ENCODE peak calls at places on chromosomes 16 and 17, in six cellular contexts. One of them, this sample, is unnamed.

GRCh38 chr17:5508855-5509254 is 22.5 kb downstream of the MIS12 start:
- DNase-seq in cardiac fibroblast: peak; percentile 87
- DNase-seq in upper lobe of right lung: no peak
- DNase-seq in uterus: no peak
- DNase-seq in left ventricle myocardium inferior: no peak
- DNase-seq in AG04449: no peak
- DNase-seq in this sample: peak; percentile 39

GRCh38 chr17:8905256-8905778 is 37.8 kb upstream of the PIK3R6 start:
- DNase-seq in upper lobe of right lung: no peak
- DNase-seq in cardiac fibroblast: no peak
- DNase-seq in left ventricle myocardium inferior: no peak
- DNase-seq in uterus: no peak
- DNase-seq in AG04449: no peak
- DNase-seq in this sample: no peak

GRCh38 chr16:88691924-88692560 is 5.7 kb upstream of the SNAI3 start:
- DNase-seq in left ventricle myocardium inferior: no peak
- DNase-seq in upper lobe of right lung: peak; percentile 91
- DNase-seq in AG04449: no peak
- DNase-seq in uterus: no peak
- DNase-seq in cardiac fibroblast: no peak
- DNase-seq in this sample: no peak

GRCh38 chr16:88379694-88380040 is 3.1 kb upstream of the ZNF469 start:
- DNase-seq in cardiac fibroblast: no peak
- DNase-seq in upper lobe of right lung: peak; percentile 42
- DNase-seq in uterus: no peak
- DNase-seq in left ventricle myocardium inferior: peak; percentile 4
- DNase-seq in AG04449: no peak
- DNase-seq in this sample: no peak

GRCh38 chr17:60851181-60851580 is 173.5 kb downstream of the BCAS3 start:
- DNase-seq in upper lobe of right lung: no peak
- DNase-seq in cardiac fibroblast: no peak
- DNase-seq in uterus: no peak
- DNase-seq in left ventricle myocardium inferior: no peak
- DNase-seq in AG04449: no peak
- DNase-seq in this sample: no peak

GRCh38 chr17:79937435-79937870 is 98.2 kb upstream of the CBX4 start:
- DNase-seq in cardiac fibroblast: no peak
- DNase-seq in left ventricle myocardium inferior: no peak
- DNase-seq in uterus: no peak
- DNase-seq in upper lobe of right lung: no peak
- DNase-seq in AG04449: no peak
- DNase-seq in this sample: no peak

GRCh38 chr17:81701288-81702071 is 1.7 kb upstream of the MRPL12 start:
- DNase-seq in uterus: no peak
- DNase-seq in left ventricle myocardium inferior: no peak
- DNase-seq in upper lobe of right lung: no peak
- DNase-seq in AG04449: no peak
- DNase-seq in cardiac fibroblast: no peak
- DNase-seq in this sample: peak; percentile 50

GRCh38 chr17:661509-661908 is 53.1 kb downstream of the VPS53 start:
- DNase-seq in cardiac fibroblast: no peak
- DNase-seq in upper lobe of right lung: no peak
- DNase-seq in uterus: no peak
- DNase-seq in AG04449: no peak
- DNase-seq in left ventricle myocardium inferior: no peak
- DNase-seq in this sample: no peak

GRCh38 chr16:79272141-79272577 is 328.4 kb downstream of the MAF start:
- DNase-seq in uterus: no peak
- DNase-seq in upper lobe of right lung: no peak
- DNase-seq in cardiac fibroblast: no peak
- DNase-seq in AG04449: no peak
- DNase-seq in left ventricle myocardium inferior: no peak
- DNase-seq in this sample: no peak

GRCh38 chr16:29653436-29653835 is 9.6 kb upstream of the SPN start:
- DNase-seq in AG04449: no peak
- DNase-seq in uterus: no peak
- DNase-seq in upper lobe of right lung: no peak
- DNase-seq in cardiac fibroblast: no peak
- DNase-seq in left ventricle myocardium inferior: no peak
- DNase-seq in this sample: no peak

DNA sequence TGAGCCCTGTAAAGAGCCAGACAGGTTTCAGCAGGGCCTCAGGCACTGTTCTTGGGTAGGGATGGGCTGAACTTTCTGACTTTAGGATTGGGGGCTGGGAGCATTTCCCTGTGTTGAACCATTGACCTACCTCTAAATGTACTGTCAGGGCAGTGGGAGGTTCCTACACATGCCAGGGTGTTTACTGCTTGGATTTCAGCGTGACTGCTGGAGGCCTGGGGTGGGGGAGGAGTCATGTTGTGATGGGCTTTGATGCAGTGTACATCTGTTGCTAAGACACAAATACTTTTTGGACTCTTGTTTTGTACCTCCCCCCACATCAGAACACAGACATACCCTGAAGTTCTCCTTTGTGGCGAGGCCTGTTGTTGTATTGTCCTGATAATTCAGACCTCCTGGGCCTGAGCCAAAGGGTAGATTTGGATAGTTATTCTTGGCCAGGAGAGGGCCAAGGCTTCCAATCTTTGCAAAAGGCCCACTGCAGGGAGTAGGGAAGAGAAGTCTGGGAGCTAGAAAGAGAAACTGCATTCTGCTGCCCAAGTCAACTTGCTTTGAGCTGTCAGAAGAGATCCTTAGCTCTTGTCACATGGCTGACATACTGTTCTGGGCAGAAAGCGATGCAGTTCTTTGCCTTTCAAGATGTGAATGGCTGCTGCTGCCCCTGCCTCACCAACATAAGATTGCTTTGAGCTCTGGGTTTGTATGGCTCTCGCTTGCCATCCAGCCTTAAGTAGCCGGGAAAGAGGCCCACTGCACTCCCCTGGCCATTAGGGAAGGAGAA is 3.7 kb downstream of the NFE2L1 start:
- DNase-seq in upper lobe of right lung: no peak
- DNase-seq in left ventricle myocardium inferior: peak; percentile 74
- DNase-seq in AG04449: peak; percentile 28
- DNase-seq in cardiac fibroblast: peak; percentile 94
- DNase-seq in uterus: peak; percentile 91
- DNase-seq in this sample: peak; percentile 83
- TF ChIP-seq CTCF in upper lobe of right lung: no peak
- TF ChIP-seq CTCF in left ventricle myocardium inferior: peak; percentile 46
- TF ChIP-seq CTCF in AG04449: no peak
- TF ChIP-seq CTCF in cardiac fibroblast: peak; percentile 18
- TF ChIP-seq CTCF in uterus: peak; percentile 44
- TF ChIP-seq CTCF in this sample: peak; percentile 11

GRCh38 chr17:78269893-78270490 is 38.6 kb downstream of the TMEM235 start:
- DNase-seq in uterus: no peak
- DNase-seq in left ventricle myocardium inferior: no peak
- DNase-seq in AG04449: no peak
- DNase-seq in upper lobe of right lung: no peak
- DNase-seq in cardiac fibroblast: no peak
- DNase-seq in this sample: no peak
- H3K4me3 ChIP-seq in uterus: no peak overlapping the region
- H3K4me3 ChIP-seq in left ventricle myocardium inferior: no peak overlapping the region
- H3K4me3 ChIP-seq in AG04449: no peak overlapping the region
- H3K4me3 ChIP-seq in upper lobe of right lung: no peak overlapping the region
- H3K4me3 ChIP-seq in cardiac fibroblast: no peak overlapping the region
- H3K4me3 ChIP-seq in this sample: no peak overlapping the region

DNA sequence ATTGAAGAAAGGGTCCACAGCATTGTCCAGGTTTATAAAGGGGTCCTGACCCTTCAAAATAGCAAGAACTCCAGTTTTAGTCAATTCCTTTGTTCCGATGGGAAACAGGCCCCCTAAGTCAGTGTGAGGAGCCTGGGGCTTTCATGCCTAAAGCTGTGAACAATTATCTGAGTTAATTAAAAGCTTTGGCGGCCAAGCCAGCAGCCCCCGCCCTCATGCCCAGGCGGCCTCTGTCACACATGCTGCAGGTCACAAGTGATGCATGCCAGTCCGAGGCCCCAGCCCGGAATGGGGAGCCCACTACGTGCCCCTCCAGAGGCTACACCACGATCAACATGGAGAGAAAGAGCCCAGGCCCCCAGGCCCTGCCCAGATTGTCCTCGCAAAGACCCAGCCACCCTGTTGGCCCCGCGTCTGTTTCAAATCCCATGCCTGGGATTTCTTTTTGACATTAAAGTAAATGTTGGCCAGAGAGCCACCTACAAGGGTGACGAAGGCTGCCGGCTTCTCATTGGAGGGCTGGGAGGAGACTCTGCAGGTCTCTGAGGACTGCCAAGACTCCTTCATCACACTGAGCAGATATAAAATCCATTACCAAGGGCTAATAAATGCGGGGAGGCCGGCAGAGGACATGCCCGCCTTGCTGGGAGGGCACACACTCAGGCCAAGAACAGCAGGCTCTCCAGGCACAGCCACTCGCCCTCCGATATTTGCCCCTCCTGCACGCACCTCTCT is 14.5 kb upstream of the PITPNM3 start:
- DNase-seq in uterus: no peak
- DNase-seq in upper lobe of right lung: no peak
- DNase-seq in left ventricle myocardium inferior: no peak
- DNase-seq in cardiac fibroblast: no peak
- DNase-seq in AG04449: no peak
- DNase-seq in this sample: no peak
- TF ChIP-seq CTCF in uterus: no peak
- TF ChIP-seq CTCF in upper lobe of right lung: no peak
- TF ChIP-seq CTCF in left ventricle myocardium inferior: no peak
- TF ChIP-seq CTCF in cardiac fibroblast: no peak
- TF ChIP-seq CTCF in AG04449: no peak
- TF ChIP-seq CTCF in this sample: no peak

DNA sequence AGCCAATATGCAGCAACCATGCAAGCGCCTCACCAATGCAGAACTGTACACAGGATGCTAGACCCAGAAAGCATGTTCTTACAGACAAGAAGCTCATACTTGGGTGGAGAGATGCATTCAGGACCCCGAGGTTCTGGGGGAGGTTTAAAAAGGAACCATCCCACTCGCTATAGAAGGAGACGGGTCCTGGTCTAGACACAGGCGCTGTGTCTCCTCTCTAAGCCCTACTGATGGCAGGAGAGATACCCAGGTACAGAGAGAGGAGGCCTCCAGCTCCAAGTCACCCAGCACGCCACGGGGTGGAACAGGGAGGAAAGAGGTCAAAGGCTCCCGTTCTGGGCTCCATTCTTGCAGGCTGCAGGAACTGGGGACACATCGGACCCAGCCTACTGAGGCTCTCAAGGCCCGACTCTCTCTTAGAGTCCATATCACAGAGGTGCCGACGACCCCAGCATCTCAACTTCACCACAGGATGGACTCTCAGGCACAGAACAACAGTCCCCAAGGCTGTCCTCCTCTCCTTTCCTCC is 28.0 kb downstream of the SRCIN1 start:
- DNase-seq in upper lobe of right lung: no peak
- DNase-seq in cardiac fibroblast: no peak
- DNase-seq in uterus: no peak
- DNase-seq in AG04449: no peak
- DNase-seq in left ventricle myocardium inferior: no peak
- DNase-seq in this sample: no peak
- H3K4me3 ChIP-seq in upper lobe of right lung: no peak overlapping the region
- H3K4me3 ChIP-seq in cardiac fibroblast: no peak overlapping the region
- H3K4me3 ChIP-seq in uterus: no peak overlapping the region
- H3K4me3 ChIP-seq in AG04449: no peak overlapping the region
- H3K4me3 ChIP-seq in left ventricle myocardium inferior: peak overlapping the region; percentile 47
- H3K4me3 ChIP-seq in this sample: no peak overlapping the region